ENCODE peak calls at places on chromosomes 16 and 17, in seven cellular contexts. One of them, this sample, is unnamed.

GRCh38 chr16:12531937-12532336 is 271.8 kb downstream of the CPPED1 start:
- DNase-seq in right cardiac atrium: no peak
- DNase-seq in lower lobe of right lung: no peak
- DNase-seq in ovary: no peak
- DNase-seq in iPS DF 6.9: no peak
- DNase-seq in adrenal gland: no peak
- DNase-seq in left lung: no peak
- DNase-seq in this sample: no peak

GRCh38 chr16:2904922-2905240 is 6.8 kb upstream of the FLYWCH1 start:
- DNase-seq in right cardiac atrium: peak; percentile 56
- DNase-seq in lower lobe of right lung: peak; percentile 62
- DNase-seq in ovary: no peak
- DNase-seq in iPS DF 6.9: no peak
- DNase-seq in adrenal gland: peak; percentile 70
- DNase-seq in left lung: peak; percentile 50
- DNase-seq in this sample: no peak

GRCh38 chr17:79706931-79707382 is 23.8 kb upstream of the ENPP7 start:
- DNase-seq in right cardiac atrium: no peak
- DNase-seq in lower lobe of right lung: no peak
- DNase-seq in ovary: no peak
- DNase-seq in iPS DF 6.9: no peak
- DNase-seq in adrenal gland: no peak
- DNase-seq in left lung: no peak
- DNase-seq in this sample: no peak

GRCh38 chr16:64925166-64925565 is 196.7 kb downstream of the CDH11 start:
- DNase-seq in right cardiac atrium: no peak
- DNase-seq in lower lobe of right lung: no peak
- DNase-seq in ovary: no peak
- DNase-seq in iPS DF 6.9: no peak
- DNase-seq in adrenal gland: no peak
- DNase-seq in left lung: no peak
- DNase-seq in this sample: no peak

GRCh38 chr17:15029469-15029868 is 235.7 kb downstream of the PMP22 start:
- DNase-seq in right cardiac atrium: no peak
- DNase-seq in lower lobe of right lung: no peak
- DNase-seq in ovary: no peak
- DNase-seq in iPS DF 6.9: no peak
- DNase-seq in adrenal gland: no peak
- DNase-seq in left lung: no peak
- DNase-seq in this sample: no peak

GRCh38 chr16:51577621-51578303 is 426.7 kb upstream of the SALL1 start:
- DNase-seq in right cardiac atrium: no peak
- DNase-seq in lower lobe of right lung: no peak
- DNase-seq in ovary: no peak
- DNase-seq in iPS DF 6.9: peak; percentile 11
- DNase-seq in adrenal gland: no peak
- DNase-seq in left lung: no peak
- DNase-seq in this sample: no peak

GRCh38 chr16:73616186-73616585 is 568.3 kb upstream of the ZFHX3 start:
- DNase-seq in right cardiac atrium: no peak
- DNase-seq in lower lobe of right lung: no peak
- DNase-seq in ovary: no peak
- DNase-seq in iPS DF 6.9: peak; percentile 50
- DNase-seq in adrenal gland: no peak
- DNase-seq in left lung: no peak
- DNase-seq in this sample: no peak

GRCh38 chr17:79851461-79851817 is 12.2 kb upstream of the CBX4 start:
- DNase-seq in right cardiac atrium: no peak
- DNase-seq in lower lobe of right lung: peak; percentile 73
- DNase-seq in ovary: no peak
- DNase-seq in iPS DF 6.9: no peak
- DNase-seq in adrenal gland: no peak
- DNase-seq in left lung: peak; percentile 71
- DNase-seq in this sample: no peak

GRCh38 chr17:57085448-57086068 is 512 bp downstream of the AKAP1 start:
- DNase-seq in right cardiac atrium: peak; percentile 67
- DNase-seq in lower lobe of right lung: peak; percentile 77
- DNase-seq in ovary: peak; percentile 79
- DNase-seq in iPS DF 6.9: no peak
- DNase-seq in adrenal gland: peak; percentile 78
- DNase-seq in left lung: peak; percentile 74
- DNase-seq in this sample: peak; percentile 65

GRCh38 chr17:76277300-76278267 is 12.4 kb downstream of the UBALD2 start:
- DNase-seq in right cardiac atrium: no peak
- DNase-seq in lower lobe of right lung: no peak
- DNase-seq in ovary: no peak
- DNase-seq in iPS DF 6.9: no peak
- DNase-seq in adrenal gland: no peak
- DNase-seq in left lung: no peak
- DNase-seq in this sample: no peak

GRCh38 chr17:78844301-78845005 is 3.8 kb upstream of the USP36 start:
- DNase-seq in right cardiac atrium: no peak
- DNase-seq in lower lobe of right lung: no peak
- DNase-seq in ovary: no peak
- DNase-seq in iPS DF 6.9: no peak
- DNase-seq in adrenal gland: no peak
- DNase-seq in left lung: no peak
- DNase-seq in this sample: no peak

GRCh38 chr17:48052956-48053757 is 5.0 kb downstream of the NFE2L1 start:
- DNase-seq in right cardiac atrium: peak; percentile 81
- DNase-seq in lower lobe of right lung: peak; percentile 59
- DNase-seq in ovary: peak; percentile 72
- DNase-seq in iPS DF 6.9: no peak
- DNase-seq in adrenal gland: peak; percentile 96
- DNase-seq in left lung: peak; percentile 59
- DNase-seq in this sample: peak; percentile 89

GRCh38 chr16:66925322-66925840 is at the start of gene RRAD:
- DNase-seq in right cardiac atrium: peak; percentile 76
- DNase-seq in lower lobe of right lung: peak; percentile 63
- DNase-seq in ovary: peak; percentile 81
- DNase-seq in iPS DF 6.9: no peak
- DNase-seq in adrenal gland: peak; percentile 77
- DNase-seq in left lung: peak; percentile 65
- DNase-seq in this sample: peak; percentile 68

GRCh38 chr17:81538651-81539570 is 10.7 kb downstream of the FSCN2 start:
- DNase-seq in right cardiac atrium: no peak
- DNase-seq in lower lobe of right lung: no peak
- DNase-seq in ovary: no peak
- DNase-seq in iPS DF 6.9: no peak
- DNase-seq in adrenal gland: no peak
- DNase-seq in left lung: no peak
- DNase-seq in this sample: no peak

GRCh38 chr16:83967838-83968482 is at the start of gene NECAB2:
- DNase-seq in right cardiac atrium: peak; percentile 65
- DNase-seq in lower lobe of right lung: peak; percentile 66
- DNase-seq in ovary: peak; percentile 60
- DNase-seq in iPS DF 6.9: no peak
- DNase-seq in adrenal gland: no peak
- DNase-seq in left lung: no peak
- DNase-seq in this sample: peak; percentile 62

GRCh38 chr16:1213231-1213630 is 11.8 kb downstream of the TPSG1 start:
- DNase-seq in right cardiac atrium: no peak
- DNase-seq in lower lobe of right lung: no peak
- DNase-seq in ovary: no peak
- DNase-seq in iPS DF 6.9: no peak
- DNase-seq in adrenal gland: no peak
- DNase-seq in left lung: no peak
- DNase-seq in this sample: no peak

GRCh38 chr17:43534909-43535308 is 11.2 kb downstream of the ETV4 start:
- DNase-seq in right cardiac atrium: no peak
- DNase-seq in lower lobe of right lung: no peak
- DNase-seq in ovary: no peak
- DNase-seq in iPS DF 6.9: no peak
- DNase-seq in adrenal gland: no peak
- DNase-seq in left lung: no peak
- DNase-seq in this sample: no peak

GRCh38 chr17:68446626-68447041 is 10.7 kb downstream of the WIPI1 start:
- DNase-seq in right cardiac atrium: no peak
- DNase-seq in lower lobe of right lung: no peak
- DNase-seq in ovary: no peak
- DNase-seq in iPS DF 6.9: no peak
- DNase-seq in adrenal gland: no peak
- DNase-seq in left lung: no peak
- DNase-seq in this sample: no peak

GRCh38 chr17:14953405-14953804 is 311.7 kb downstream of the PMP22 start:
- DNase-seq in right cardiac atrium: no peak
- DNase-seq in lower lobe of right lung: no peak
- DNase-seq in ovary: no peak
- DNase-seq in iPS DF 6.9: no peak
- DNase-seq in adrenal gland: no peak
- DNase-seq in left lung: no peak
- DNase-seq in this sample: no peak

GRCh38 chr17:17506893-17507464 is 10.8 kb upstream of the RASD1 start:
- DNase-seq in right cardiac atrium: peak; percentile 76
- DNase-seq in lower lobe of right lung: peak; percentile 49
- DNase-seq in ovary: no peak
- DNase-seq in iPS DF 6.9: no peak
- DNase-seq in adrenal gland: peak; percentile 76
- DNase-seq in left lung: no peak
- DNase-seq in this sample: peak; percentile 70

GRCh38 chr17:78112508-78113471 is 15.8 kb downstream of the TMC6 start:
- DNase-seq in right cardiac atrium: peak; percentile 80
- DNase-seq in lower lobe of right lung: peak; percentile 86
- DNase-seq in ovary: peak; percentile 78
- DNase-seq in iPS DF 6.9: peak; percentile 45
- DNase-seq in adrenal gland: peak; percentile 88
- DNase-seq in left lung: peak; percentile 72
- DNase-seq in this sample: peak; percentile 83

GRCh38 chr17:62916684-62917571 is 49.1 kb upstream of the TANC2 start:
- DNase-seq in right cardiac atrium: peak; percentile 31
- DNase-seq in lower lobe of right lung: no peak
- DNase-seq in ovary: no peak
- DNase-seq in iPS DF 6.9: no peak
- DNase-seq in adrenal gland: no peak
- DNase-seq in left lung: no peak
- DNase-seq in this sample: no peak

GRCh38 chr17:72403713-72404209 is 282.9 kb downstream of the SOX9 start:
- DNase-seq in right cardiac atrium: no peak
- DNase-seq in lower lobe of right lung: no peak
- DNase-seq in ovary: no peak
- DNase-seq in iPS DF 6.9: no peak
- DNase-seq in adrenal gland: no peak
- DNase-seq in left lung: no peak
- DNase-seq in this sample: no peak

GRCh38 chr17:71201639-71202038 is 919.2 kb upstream of the SOX9 start:
- DNase-seq in right cardiac atrium: no peak
- DNase-seq in lower lobe of right lung: no peak
- DNase-seq in ovary: no peak
- DNase-seq in iPS DF 6.9: no peak
- DNase-seq in adrenal gland: no peak
- DNase-seq in left lung: no peak
- DNase-seq in this sample: no peak
- H3K27ac ChIP-seq in right cardiac atrium: no peak overlapping the region
- H3K27ac ChIP-seq in lower lobe of right lung: no peak overlapping the region
- H3K27ac ChIP-seq in ovary: no peak overlapping the region
- H3K27ac ChIP-seq in iPS DF 6.9: no peak overlapping the region
- H3K27ac ChIP-seq in adrenal gland: no peak overlapping the region
- H3K27ac ChIP-seq in left lung: no peak overlapping the region
- H3K27ac ChIP-seq in this sample: peak overlapping the region; percentile 1

GRCh38 chr16:87460936-87461335 is 31.9 kb downstream of the ZCCHC14 start:
- DNase-seq in right cardiac atrium: no peak
- DNase-seq in lower lobe of right lung: no peak
- DNase-seq in ovary: no peak
- DNase-seq in iPS DF 6.9: no peak
- DNase-seq in adrenal gland: no peak
- DNase-seq in left lung: no peak
- DNase-seq in this sample: no peak
- H3K4me1 ChIP-seq in right cardiac atrium: peaks cover 21% of the 10 kb centered on the region
- H3K4me1 ChIP-seq in lower lobe of right lung: peaks cover 67% of the 10 kb centered on the region
- H3K4me1 ChIP-seq in ovary: peaks cover 30% of the 10 kb centered on the region
- H3K4me1 ChIP-seq in iPS DF 6.9: peaks cover 2% of the 10 kb centered on the region
- H3K4me1 ChIP-seq in adrenal gland: peaks cover 54% of the 10 kb centered on the region
- H3K4me1 ChIP-seq in left lung: peaks cover 54% of the 10 kb centered on the region
- H3K4me1 ChIP-seq in this sample: peaks cover 71% of the 10 kb centered on the region

GRCh38 chr16:54509406-54509931 is 222.9 kb upstream of the IRX3 start:
- DNase-seq in right cardiac atrium: no peak
- DNase-seq in lower lobe of right lung: no peak
- DNase-seq in ovary: no peak
- DNase-seq in iPS DF 6.9: no peak
- DNase-seq in adrenal gland: no peak
- DNase-seq in left lung: no peak
- DNase-seq in this sample: no peak

GRCh38 chr16:54505479-54506247 is 219.1 kb upstream of the IRX3 start:
- DNase-seq in right cardiac atrium: peak; percentile 51
- DNase-seq in lower lobe of right lung: no peak
- DNase-seq in ovary: peak; percentile 45
- DNase-seq in iPS DF 6.9: no peak
- DNase-seq in adrenal gland: no peak
- DNase-seq in left lung: no peak
- DNase-seq in this sample: no peak

GRCh38 chr16:54507091-54507490 is 220.5 kb upstream of the IRX3 start:
- DNase-seq in right cardiac atrium: no peak
- DNase-seq in lower lobe of right lung: no peak
- DNase-seq in ovary: no peak
- DNase-seq in iPS DF 6.9: no peak
- DNase-seq in adrenal gland: no peak
- DNase-seq in left lung: no peak
- DNase-seq in this sample: no peak

GRCh38 chr16:54504372-54504771 is 217.8 kb upstream of the IRX3 start:
- DNase-seq in right cardiac atrium: peak; percentile 46
- DNase-seq in lower lobe of right lung: no peak
- DNase-seq in ovary: no peak
- DNase-seq in iPS DF 6.9: no peak
- DNase-seq in adrenal gland: peak; percentile 73
- DNase-seq in left lung: no peak
- DNase-seq in this sample: no peak

DNA sequence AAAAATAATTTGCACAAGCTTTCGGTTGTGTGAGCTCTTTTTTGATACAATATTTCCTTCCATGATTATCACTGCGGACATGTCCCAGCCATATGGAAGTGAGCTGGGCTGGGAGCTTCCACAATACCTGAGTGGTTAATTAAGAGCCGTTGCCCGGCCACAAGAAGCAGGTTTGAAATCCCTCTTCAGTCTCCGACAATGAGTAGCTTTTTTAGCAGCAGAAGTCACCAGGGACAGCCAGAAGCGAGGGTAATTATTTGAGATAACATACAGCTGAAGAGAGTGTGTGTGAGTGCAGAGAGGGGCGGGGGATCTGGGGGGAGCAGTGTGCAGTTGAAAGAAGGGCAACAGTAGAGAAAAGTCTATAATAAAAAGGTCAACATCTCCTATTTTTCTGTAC is 220.1 kb upstream of the IRX3 start:
- DNase-seq in right cardiac atrium: no peak
- DNase-seq in lower lobe of right lung: no peak
- DNase-seq in ovary: no peak
- DNase-seq in iPS DF 6.9: no peak
- DNase-seq in adrenal gland: no peak
- DNase-seq in left lung: no peak
- DNase-seq in this sample: no peak
- H3K4me3 ChIP-seq in right cardiac atrium: no peak overlapping the region
- H3K4me3 ChIP-seq in lower lobe of right lung: no peak overlapping the region
- H3K4me3 ChIP-seq in ovary: no peak overlapping the region
- H3K4me3 ChIP-seq in iPS DF 6.9: no peak overlapping the region
- H3K4me3 ChIP-seq in adrenal gland: no peak overlapping the region
- H3K4me3 ChIP-seq in left lung: no peak overlapping the region
- H3K4me3 ChIP-seq in this sample: peak overlapping the region; percentile 22

DNA sequence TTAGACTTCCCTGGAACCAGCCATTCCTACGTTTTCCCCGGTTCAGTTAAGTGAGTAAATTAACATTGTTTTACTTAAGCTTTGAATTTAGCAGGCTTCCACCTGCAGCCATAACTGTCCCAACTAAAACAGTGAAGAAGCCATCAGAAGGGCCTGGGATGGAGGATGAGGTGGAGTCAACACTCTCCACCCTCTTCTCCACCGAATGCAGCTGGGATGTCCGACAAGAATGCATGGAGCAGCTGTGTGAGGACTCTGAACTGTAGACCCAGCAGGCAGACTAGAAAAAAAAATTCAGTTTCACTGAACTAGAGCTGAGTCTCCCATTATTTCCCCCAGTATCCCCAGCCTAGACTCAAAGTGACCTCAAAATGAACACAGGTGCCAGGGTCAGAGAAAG is 114.8 kb downstream of the C16orf95 start:
- DNase-seq in right cardiac atrium: no peak
- DNase-seq in lower lobe of right lung: no peak
- DNase-seq in ovary: no peak
- DNase-seq in iPS DF 6.9: no peak
- DNase-seq in adrenal gland: no peak
- DNase-seq in left lung: no peak
- DNase-seq in this sample: no peak
- H3K27ac ChIP-seq in right cardiac atrium: no peak overlapping the region
- H3K27ac ChIP-seq in lower lobe of right lung: no peak overlapping the region
- H3K27ac ChIP-seq in ovary: no peak overlapping the region
- H3K27ac ChIP-seq in iPS DF 6.9: no peak overlapping the region
- H3K27ac ChIP-seq in adrenal gland: no peak overlapping the region
- H3K27ac ChIP-seq in left lung: no peak overlapping the region
- H3K27ac ChIP-seq in this sample: peak overlapping the region; percentile 38

This sample was measured in left ventricle myocardium inferior.